ENCODE peak calls at places on chromosome 21, in six cellular contexts. One of them, this sample, is unnamed.

GRCh38 chr21:31450971-31451370 is 106.9 kb upstream of the TIAM1 start:
- DNase-seq in SK-N-SH: no peak
- DNase-seq in WTC11: no peak
- DNase-seq in A549: no peak
- DNase-seq in K562: no peak
- DNase-seq in IMR-90: no peak
- DNase-seq in this sample: no peak

GRCh38 chr21:29501451-29501850 is 202.7 kb downstream of the BACH1 start:
- DNase-seq in K562: no peak
- DNase-seq in SK-N-SH: no peak
- DNase-seq in IMR-90: peak
- DNase-seq in A549: no peak
- DNase-seq in WTC11: no peak
- DNase-seq in this sample: no peak

GRCh38 chr21:15014220-15014619 is 50.6 kb downstream of the NRIP1 start:
- DNase-seq in A549: no peak
- DNase-seq in SK-N-SH: no peak
- DNase-seq in IMR-90: peak
- DNase-seq in WTC11: no peak
- DNase-seq in K562: no peak
- DNase-seq in this sample: no peak

GRCh38 chr21:46334351-46335140 is 10.6 kb downstream of the PCNT start:
- DNase-seq in K562: no peak
- DNase-seq in A549: no peak
- DNase-seq in IMR-90: no peak
- DNase-seq in WTC11: no peak
- DNase-seq in SK-N-SH: no peak
- DNase-seq in this sample: no peak

GRCh38 chr21:28148400-28149064 is 844.1 kb downstream of the LTN1 start:
- DNase-seq in K562: no peak
- DNase-seq in A549: no peak
- DNase-seq in WTC11: no peak
- DNase-seq in SK-N-SH: no peak
- DNase-seq in IMR-90: peak
- DNase-seq in this sample: no peak

GRCh38 chr21:45260191-45260795 is 27.4 kb downstream of the POFUT2 start:
- DNase-seq in SK-N-SH: peak
- DNase-seq in IMR-90: no peak
- DNase-seq in A549: no peak
- DNase-seq in WTC11: no peak
- DNase-seq in K562: no peak
- DNase-seq in this sample: no peak

GRCh38 chr21:32457360-32457840 is 44.9 kb downstream of the EVA1C start:
- DNase-seq in K562: peak
- DNase-seq in WTC11: no peak
- DNase-seq in SK-N-SH: peak
- DNase-seq in IMR-90: peak
- DNase-seq in A549: peak
- DNase-seq in this sample: peak

GRCh38 chr21:46095106-46095719 is 2.7 kb upstream of the COL6A2 start:
- DNase-seq in IMR-90: no peak
- DNase-seq in K562: no peak
- DNase-seq in A549: no peak
- DNase-seq in SK-N-SH: no peak
- DNase-seq in WTC11: no peak
- DNase-seq in this sample: no peak

GRCh38 chr21:40846566-40847411 is at the start of gene DSCAM:
- DNase-seq in SK-N-SH: peak
- DNase-seq in A549: no peak
- DNase-seq in K562: no peak
- DNase-seq in IMR-90: no peak
- DNase-seq in WTC11: peak
- DNase-seq in this sample: no peak

GRCh38 chr21:18384771-18385170 is 18.8 kb downstream of the TMPRSS15 start:
- DNase-seq in K562: peak
- DNase-seq in A549: peak
- DNase-seq in WTC11: no peak
- DNase-seq in SK-N-SH: peak
- DNase-seq in IMR-90: no peak
- DNase-seq in this sample: no peak

GRCh38 chr21:31484219-31484618 is 140.2 kb upstream of the TIAM1 start:
- DNase-seq in IMR-90: no peak
- DNase-seq in K562: no peak
- DNase-seq in WTC11: no peak
- DNase-seq in SK-N-SH: no peak
- DNase-seq in A549: no peak
- DNase-seq in this sample: no peak

GRCh38 chr21:15872236-15872635 is 142.5 kb downstream of the USP25 start:
- DNase-seq in SK-N-SH: no peak
- DNase-seq in IMR-90: no peak
- DNase-seq in WTC11: no peak
- DNase-seq in K562: no peak
- DNase-seq in A549: no peak
- DNase-seq in this sample: no peak

GRCh38 chr21:32136546-32136945 is 142.3 kb downstream of the MIS18A start:
- DNase-seq in WTC11: no peak
- DNase-seq in SK-N-SH: no peak
- DNase-seq in A549: no peak
- DNase-seq in IMR-90: no peak
- DNase-seq in K562: no peak
- DNase-seq in this sample: no peak

GRCh38 chr21:16913010-16913409 is 599.8 kb upstream of the CXADR start:
- DNase-seq in SK-N-SH: peak
- DNase-seq in IMR-90: no peak
- DNase-seq in K562: no peak
- DNase-seq in WTC11: peak
- DNase-seq in A549: peak
- DNase-seq in this sample: no peak

GRCh38 chr21:29075706-29076447 is 2.4 kb upstream of the CCT8 start:
- DNase-seq in IMR-90: peak
- DNase-seq in K562: no peak
- DNase-seq in A549: no peak
- DNase-seq in SK-N-SH: no peak
- DNase-seq in WTC11: no peak
- DNase-seq in this sample: no peak

GRCh38 chr21:32624726-32625125 is 12.5 kb upstream of the CFAP298 start:
- DNase-seq in K562: peak
- DNase-seq in IMR-90: peak
- DNase-seq in A549: no peak
- DNase-seq in SK-N-SH: no peak
- DNase-seq in WTC11: no peak
- DNase-seq in this sample: no peak

GRCh38 chr21:15208787-15209186 is 144.0 kb upstream of the NRIP1 start:
- DNase-seq in WTC11: no peak
- DNase-seq in K562: no peak
- DNase-seq in IMR-90: no peak
- DNase-seq in A549: no peak
- DNase-seq in SK-N-SH: no peak
- DNase-seq in this sample: no peak

DNA sequence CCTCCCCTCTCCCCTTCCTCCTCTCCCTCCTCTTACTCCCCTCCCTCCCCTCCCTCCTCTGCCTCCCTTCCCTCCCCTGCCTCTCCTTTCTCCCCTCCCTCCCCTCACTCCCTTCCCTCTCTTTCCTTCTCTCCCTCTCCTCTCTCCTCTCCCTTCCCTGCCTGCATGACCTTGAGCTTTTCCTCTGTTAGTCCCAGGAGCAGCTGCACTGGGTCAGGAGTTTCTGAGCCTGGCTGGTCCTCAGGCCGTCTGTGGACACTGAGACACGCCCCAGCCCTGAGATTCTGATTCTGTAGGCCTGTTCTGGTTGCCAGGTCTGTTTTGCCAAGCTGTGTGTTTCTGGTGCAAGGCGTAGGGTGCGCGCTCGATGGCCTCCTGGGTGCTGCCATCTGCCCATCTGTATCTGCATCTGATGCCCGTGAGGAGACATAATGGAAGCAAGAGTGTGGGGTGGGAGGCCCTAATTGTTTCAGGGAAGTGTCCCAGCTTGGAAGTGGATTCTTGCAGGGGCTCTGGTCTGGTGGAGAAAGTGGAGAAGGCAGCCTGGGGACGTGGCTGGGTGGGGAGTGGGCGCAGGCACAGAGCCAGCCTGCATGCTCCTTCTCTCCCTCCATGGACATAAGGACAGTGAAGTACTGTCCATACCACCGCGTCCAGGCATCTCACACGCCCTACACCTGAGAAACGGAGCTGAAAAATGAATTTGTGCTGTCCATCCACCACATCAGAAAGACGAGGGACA is 97.2 kb downstream of the WDR4 start:
- DNase-seq in IMR-90: no peak
- DNase-seq in WTC11: no peak
- DNase-seq in A549: no peak
- DNase-seq in K562: no peak
- DNase-seq in SK-N-SH: peak
- DNase-seq in this sample: no peak
- TF ChIP-seq USF2 in IMR-90: no peak
- TF ChIP-seq USF2 in WTC11: no peak
- TF ChIP-seq USF2 in A549: no peak
- TF ChIP-seq USF2 in K562: no peak
- TF ChIP-seq USF2 in SK-N-SH: no peak
- TF ChIP-seq USF2 in this sample: no peak

GRCh38 chr21:35987475-35987874 is 72.9 kb downstream of the SETD4 start:
- DNase-seq in WTC11: no peak
- DNase-seq in SK-N-SH: no peak
- DNase-seq in A549: no peak
- DNase-seq in IMR-90: no peak
- DNase-seq in K562: no peak
- DNase-seq in this sample: no peak

GRCh38 chr21:35990609-35991008 is 69.7 kb downstream of the SETD4 start:
- DNase-seq in K562: no peak
- DNase-seq in IMR-90: no peak
- DNase-seq in A549: no peak
- DNase-seq in WTC11: no peak
- DNase-seq in SK-N-SH: no peak
- DNase-seq in this sample: no peak

GRCh38 chr21:35991131-35991530 is 69.2 kb downstream of the SETD4 start:
- DNase-seq in A549: no peak
- DNase-seq in WTC11: no peak
- DNase-seq in IMR-90: no peak
- DNase-seq in SK-N-SH: no peak
- DNase-seq in K562: no peak
- DNase-seq in this sample: peak

GRCh38 chr21:35988396-35989140 is 71.8 kb downstream of the SETD4 start:
- DNase-seq in SK-N-SH: no peak
- DNase-seq in A549: no peak
- DNase-seq in K562: no peak
- DNase-seq in WTC11: no peak
- DNase-seq in IMR-90: no peak
- DNase-seq in this sample: no peak

DNA sequence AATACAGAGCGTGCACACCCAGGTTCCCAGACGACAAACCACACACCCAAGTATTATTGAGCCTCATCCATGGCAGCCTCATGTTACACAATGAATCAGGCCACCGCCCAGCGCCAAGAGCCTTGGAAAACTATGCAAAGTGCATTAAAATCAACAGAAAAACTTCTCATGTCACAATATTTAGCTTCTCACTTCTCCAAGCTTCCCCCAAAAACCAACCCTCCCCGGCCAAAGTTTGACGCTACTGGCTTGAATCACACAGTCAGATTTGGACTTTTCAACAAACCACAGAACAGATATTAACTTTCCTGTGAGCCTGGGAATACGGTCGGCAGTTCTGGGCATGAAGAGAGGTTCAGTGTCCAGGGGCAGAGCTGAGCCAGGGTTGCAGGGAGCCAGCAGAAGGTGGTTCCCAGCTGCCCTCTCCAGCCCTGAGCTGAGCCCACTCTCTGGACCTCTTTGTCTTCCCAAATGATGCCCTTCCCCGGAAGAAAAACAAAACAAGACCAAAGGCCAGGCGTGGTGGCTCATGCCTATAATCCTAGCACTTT is 71.1 kb downstream of the SETD4 start:
- DNase-seq in K562: no peak
- DNase-seq in SK-N-SH: no peak
- DNase-seq in A549: no peak
- DNase-seq in IMR-90: no peak
- DNase-seq in WTC11: no peak
- DNase-seq in this sample: no peak
- TF ChIP-seq USF2 in K562: no peak
- TF ChIP-seq USF2 in SK-N-SH: no peak
- TF ChIP-seq USF2 in A549: no peak
- TF ChIP-seq USF2 in IMR-90: no peak
- TF ChIP-seq USF2 in WTC11: no peak
- TF ChIP-seq USF2 in this sample: no peak

GRCh38 chr21:44006656-44007055 is 5.5 kb upstream of the TRAPPC10 start:
- DNase-seq in K562: no peak
- DNase-seq in WTC11: no peak
- DNase-seq in IMR-90: peak
- DNase-seq in A549: no peak
- DNase-seq in SK-N-SH: no peak
- DNase-seq in this sample: no peak

GRCh38 chr21:44005071-44005470 is 7.0 kb upstream of the TRAPPC10 start:
- DNase-seq in SK-N-SH: no peak
- DNase-seq in K562: no peak
- DNase-seq in A549: no peak
- DNase-seq in WTC11: no peak
- DNase-seq in IMR-90: no peak
- DNase-seq in this sample: no peak

GRCh38 chr21:44005593-44005992 is 6.5 kb upstream of the TRAPPC10 start:
- DNase-seq in SK-N-SH: no peak
- DNase-seq in IMR-90: no peak
- DNase-seq in K562: no peak
- DNase-seq in A549: no peak
- DNase-seq in WTC11: no peak
- DNase-seq in this sample: no peak

GRCh38 chr21:44003307-44003966 is 8.7 kb upstream of the TRAPPC10 start:
- DNase-seq in K562: no peak
- DNase-seq in WTC11: no peak
- DNase-seq in A549: no peak
- DNase-seq in SK-N-SH: no peak
- DNase-seq in IMR-90: no peak
- DNase-seq in this sample: no peak

DNA sequence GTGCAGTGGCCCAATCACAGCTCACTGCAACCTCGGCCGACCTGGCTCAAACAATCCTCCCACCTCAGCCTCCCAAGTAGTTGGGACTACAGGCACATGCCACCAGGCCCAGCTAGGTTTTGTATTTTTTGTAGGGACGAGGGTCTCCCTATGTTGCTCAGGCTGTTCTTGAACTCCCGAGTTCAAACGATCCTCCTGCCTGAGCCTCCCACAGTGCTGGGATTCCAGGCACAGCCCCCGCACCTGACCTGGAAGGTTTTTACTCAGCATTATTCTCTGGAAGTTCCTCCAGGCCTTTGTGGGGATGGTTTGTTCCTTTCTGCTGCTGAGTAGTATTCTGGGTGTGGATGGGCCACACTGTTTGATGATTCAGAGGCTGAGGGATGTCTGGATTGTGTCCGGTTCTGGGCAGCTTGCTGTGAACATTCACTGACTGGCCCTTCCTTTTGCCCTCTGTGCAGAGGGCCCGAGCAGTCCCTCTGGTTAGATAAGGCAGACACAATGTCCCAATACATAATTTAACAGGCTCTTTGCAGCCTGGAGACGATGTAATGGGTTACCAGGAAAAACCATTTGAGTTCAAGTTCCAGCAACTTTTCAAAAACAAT is 6.0 kb upstream of the TRAPPC10 start:
- DNase-seq in IMR-90: peak
- DNase-seq in K562: no peak
- DNase-seq in SK-N-SH: no peak
- DNase-seq in WTC11: no peak
- DNase-seq in A549: peak
- DNase-seq in this sample: no peak
- TF ChIP-seq USF2 in IMR-90: no peak
- TF ChIP-seq USF2 in K562: no peak
- TF ChIP-seq USF2 in SK-N-SH: no peak
- TF ChIP-seq USF2 in WTC11: no peak
- TF ChIP-seq USF2 in A549: no peak
- TF ChIP-seq USF2 in this sample: no peak

GRCh38 chr21:37562920-37563640 is 196.5 kb downstream of the DYRK1A start:
- DNase-seq in WTC11: peak
- DNase-seq in K562: peak
- DNase-seq in IMR-90: no peak
- DNase-seq in A549: no peak
- DNase-seq in SK-N-SH: no peak
- DNase-seq in this sample: no peak
- TF ChIP-seq USF2 in WTC11: no peak
- TF ChIP-seq USF2 in K562: no peak
- TF ChIP-seq USF2 in IMR-90: no peak
- TF ChIP-seq USF2 in A549: no peak
- TF ChIP-seq USF2 in SK-N-SH: no peak
- TF ChIP-seq USF2 in this sample: no peak